ENCODE peak calls at places on chromosomes 2 and 18, in ten cellular contexts. X is C1 segment of cervical spinal cord; A is upper lobe of right lung; P is activated T-cell treated with anti-CD3 and anti-CD28 coated beads for 1 hour; W is cardiac fibroblast; C is EL; Q is GM12865; L is effector memory CD8-positive, alpha-beta T cell; K is kidney glomerular epithelial cell; B is psoas muscle. O is an unnamed sample.
A peak's percentile ranks its signal among the peaks of the same experiment; 100 is the strongest.

GRCh38 chr2:71665168-71666093 is 212.1 kb downstream of the DYSF start:
- DNase-seq in X (no peak), A (no peak), P (no peak), W (no peak), C (no peak), Q (no peak), L (no peak), K (no peak), B (peak; percentile 89), O (no peak)

GRCh38 chr2:186325827-186326535 is 160.1 kb upstream of the ZC3H15 start:
- DNase-seq in X (no peak), A (no peak), P (no peak), W (no peak), C (no peak), Q (no peak), L (no peak), K (no peak), B (no peak), O (no peak)

GRCh38 chr18:44229693-44230108 is 451.0 kb upstream of the SETBP1 start:
- DNase-seq in X (peak; percentile 1), A (peak; percentile 52), P (no peak), W (peak; percentile 20), C (peak; percentile 12), Q (no peak), L (no peak), K (no peak), B (peak; percentile 59), O (peak; percentile 7)

GRCh38 chr2:233466991-233467603 is 99.5 kb downstream of the USP40 start:
- DNase-seq in X (no peak), A (peak; percentile 53), P (no peak), W (no peak), C (no peak), Q (no peak), L (no peak), K (no peak), B (peak; percentile 53), O (no peak)

GRCh38 chr2:237427807-237428506 is 14.0 kb upstream of the COL6A3 start:
- DNase-seq in X (no peak), A (no peak), P (peak; percentile 41), W (no peak), C (no peak), Q (peak; percentile 77), L (no peak), K (no peak), B (no peak), O (no peak)

GRCh38 chr2:157302492-157303099 is 23.0 kb downstream of the ERMN start:
- DNase-seq in X (no peak), A (no peak), P (no peak), W (peak; percentile 73), C (peak; percentile 67), Q (peak; percentile 51), L (peak; percentile 17), K (peak; percentile 58), B (no peak), O (peak; percentile 10)

GRCh38 chr2:219688560-219689445 is 61.4 kb downstream of the SLC4A3 start:
- DNase-seq in X (no peak), A (no peak), P (no peak), W (peak; percentile 90), C (peak; percentile 99), Q (no peak), L (no peak), K (peak; percentile 23), B (no peak), O (no peak)

GRCh38 chr2:238080518-238080917 is 19.6 kb upstream of the ESPNL start:
- DNase-seq in X (no peak), A (no peak), P (no peak), W (no peak), C (no peak), Q (no peak), L (no peak), K (no peak), B (no peak), O (no peak)

GRCh38 chr2:68471385-68471784 is 4.0 kb downstream of the APLF start:
- DNase-seq in X (no peak), A (no peak), P (no peak), W (no peak), C (no peak), Q (no peak), L (no peak), K (no peak), B (no peak), O (no peak)

GRCh38 chr2:238053195-238053776 is 7.5 kb upstream of the SCLY start:
- DNase-seq in X (no peak), A (no peak), P (no peak), W (peak; percentile 21), C (peak; percentile 22), Q (no peak), L (no peak), K (no peak), B (no peak), O (no peak)

GRCh38 chr18:12552884-12553242 is 105.0 kb downstream of the SPIRE1 start:
- DNase-seq in X (no peak), A (no peak), P (no peak), W (no peak), C (no peak), Q (no peak), L (no peak), K (no peak), B (no peak), O (no peak)

GRCh38 chr2:42117923-42118758 is 51.0 kb upstream of the EML4 start:
- DNase-seq in X (no peak), A (no peak), P (no peak), W (peak; percentile 87), C (peak; percentile 92), Q (peak; percentile 38), L (no peak), K (peak; percentile 56), B (no peak), O (peak; percentile 66)

GRCh38 chr2:58484201-58484600 is 243.1 kb upstream of the FANCL start:
- DNase-seq in X (no peak), A (no peak), P (no peak), W (peak; percentile 21), C (peak; percentile 86), Q (no peak), L (no peak), K (peak; percentile 85), B (no peak), O (peak; percentile 27)

GRCh38 chr2:100780203-100781008 is 39.5 kb upstream of the NPAS2 start:
- DNase-seq in X (no peak), A (no peak), P (no peak), W (peak; percentile 89), C (no peak), Q (no peak), L (no peak), K (peak; percentile 84), B (no peak), O (peak; percentile 79)

GRCh38 chr2:35428548-35428947 is 927.0 kb upstream of the CRIM1 start:
- DNase-seq in X (no peak), A (no peak), P (no peak), W (peak; percentile 18), C (peak; percentile 12), Q (peak; percentile 47), L (no peak), K (no peak), B (no peak), O (no peak)

GRCh38 chr2:35510641-35511040 is 844.9 kb upstream of the CRIM1 start:
- DNase-seq in X (no peak), A (no peak), P (no peak), W (no peak), C (peak; percentile 62), Q (no peak), L (no peak), K (no peak), B (no peak), O (no peak)

GRCh38 chr2:201403904-201404303 is 46.8 kb upstream of the FLACC1 start:
- DNase-seq in X (no peak), A (no peak), P (no peak), W (peak; percentile 32), C (peak; percentile 64), Q (no peak), L (no peak), K (peak; percentile 43), B (no peak), O (no peak)

GRCh38 chr2:86263956-86264355 is 64.7 kb downstream of the MRPL35 start:
- DNase-seq in X (no peak), A (no peak), P (no peak), W (no peak), C (no peak), Q (no peak), L (no peak), K (no peak), B (no peak), O (no peak)

GRCh38 chr18:79396431-79397287 is 929 bp downstream of the NFATC1 start:
- DNase-seq in X (no peak), A (peak; percentile 76), P (peak; percentile 47), W (peak; percentile 52), C (peak; percentile 44), Q (peak; percentile 64), L (no peak), K (no peak), B (peak; percentile 82), O (no peak)

GRCh38 chr2:101330253-101330921 is 21.9 kb upstream of the RNF149 start:
- DNase-seq in X (peak; percentile 33), A (no peak), P (no peak), W (peak; percentile 33), C (no peak), Q (no peak), L (no peak), K (no peak), B (no peak), O (no peak)

GRCh38 chr2:188345020-188345419 is 53.3 kb downstream of the GULP1 start:
- DNase-seq in X (no peak), A (no peak), P (no peak), W (no peak), C (no peak), Q (no peak), L (no peak), K (no peak), B (no peak), O (no peak)

GRCh38 chr2:223032187-223033142 is 19.5 kb upstream of the KCNE4 start:
- DNase-seq in X (no peak), A (no peak), P (no peak), W (peak; percentile 18), C (peak; percentile 33), Q (no peak), L (no peak), K (no peak), B (no peak), O (no peak)

GRCh38 chr2:72983500-72984039 is 66.3 kb downstream of the EMX1 start:
- DNase-seq in X (no peak), A (peak; percentile 42), P (no peak), W (no peak), C (no peak), Q (no peak), L (no peak), K (no peak), B (peak; percentile 46), O (no peak)

O was measured in epithelial cell of proximal tubule.